ENCODE peak calls at places on chromosomes 13 and 19, in nine cellular contexts. U is amniotic stem cell, W is BJ, J is amygdala, M is hypothalamus, K is fibroblast of pulmonary artery, B is progenitor cell of endocrine pancreas, S is left ventricle myocardium inferior, V is kidney tubule cell. Q is an unnamed sample.

GRCh38 chr19:5337126-5337525 is 3.5 kb downstream of the PTPRS start:
- DNase-seq in U (no peak), W (no peak), J (no peak), M (no peak), K (no peak), B (no peak), S (no peak), V (no peak), Q (no peak)

GRCh38 chr13:26202365-26202972 is 19.6 kb downstream of the RNF6 start:
- DNase-seq in U (no peak), W (no peak), J (no peak), M (no peak), K (peak), B (no peak), S (no peak), V (no peak), Q (no peak)

GRCh38 chr13:25840261-25840660 is 211.6 kb downstream of the SHISA2 start:
- DNase-seq in U (no peak), W (no peak), J (no peak), M (no peak), K (no peak), B (no peak), S (no peak), V (peak), Q (no peak)

GRCh38 chr13:40402931-40403412 is 263.5 kb downstream of the FOXO1 start:
- DNase-seq in U (no peak), W (peak), J (no peak), M (no peak), K (peak), B (no peak), S (no peak), V (peak), Q (no peak)

GRCh38 chr13:51148952-51149573 is 38.0 kb upstream of the C13orf42 start:
- DNase-seq in U (peak), W (no peak), J (peak), M (no peak), K (peak), B (no peak), S (no peak), V (peak), Q (peak)

GRCh38 chr13:97212540-97213146 is 9.5 kb upstream of the MBNL2 start:
- DNase-seq in U (no peak), W (no peak), J (no peak), M (no peak), K (peak), B (no peak), S (no peak), V (peak), Q (no peak)

GRCh38 chr19:47631681-47632446 is 22.9 kb downstream of the BICRA start:
- DNase-seq in U (no peak), W (no peak), J (no peak), M (no peak), K (no peak), B (no peak), S (peak), V (no peak), Q (no peak)

GRCh38 chr13:45352031-45352430 is 11.0 kb upstream of the TPT1 start:
- DNase-seq in U (no peak), W (no peak), J (no peak), M (no peak), K (no peak), B (no peak), S (no peak), V (peak), Q (no peak)

GRCh38 chr19:35757231-35757748 is 461 bp upstream of the HSPB6 start:
- DNase-seq in U (peak), W (peak), J (peak), M (no peak), K (peak), B (no peak), S (peak), V (peak), Q (peak)

GRCh38 chr13:39536906-39537305 is 66.1 kb downstream of the LHFPL6 start:
- DNase-seq in U (no peak), W (no peak), J (no peak), M (no peak), K (no peak), B (no peak), S (no peak), V (no peak), Q (no peak)

GRCh38 chr19:8262431-8262830 is 45.7 kb downstream of the CD320 start:
- DNase-seq in U (no peak), W (no peak), J (no peak), M (no peak), K (no peak), B (no peak), S (no peak), V (no peak), Q (no peak)

GRCh38 chr19:38245826-38246498 is 10.2 kb downstream of the PPP1R14A start:
- DNase-seq in U (no peak), W (no peak), J (no peak), M (no peak), K (peak), B (no peak), S (peak), V (no peak), Q (no peak)

GRCh38 chr13:30792257-30793000 is 57.1 kb downstream of the ALOX5AP start:
- DNase-seq in U (peak), W (peak), J (peak), M (no peak), K (peak), B (no peak), S (peak), V (peak), Q (no peak)

GRCh38 chr19:46480409-46480808 is 9.0 kb upstream of the PNMA8A start:
- DNase-seq in U (no peak), W (no peak), J (no peak), M (no peak), K (peak), B (no peak), S (no peak), V (no peak), Q (no peak)

GRCh38 chr19:12224676-12225075 is 61.8 kb downstream of the ZNF136 start:
- DNase-seq in U (no peak), W (no peak), J (no peak), M (no peak), K (no peak), B (no peak), S (no peak), V (peak), Q (no peak)

GRCh38 chr13:114104626-114105350 is 27.6 kb downstream of the RASA3 start:
- DNase-seq in U (no peak), W (no peak), J (no peak), M (no peak), K (no peak), B (no peak), S (no peak), V (no peak), Q (no peak)

GRCh38 chr13:113943821-113944565 is 29.9 kb downstream of the C13orf46 start:
- DNase-seq in U (no peak), W (no peak), J (no peak), M (no peak), K (no peak), B (no peak), S (peak), V (no peak), Q (no peak)

GRCh38 chr13:40458283-40459031 is 208.0 kb downstream of the FOXO1 start:
- DNase-seq in U (no peak), W (no peak), J (no peak), M (no peak), K (no peak), B (no peak), S (no peak), V (no peak), Q (no peak)

GRCh38 chr19:7418575-7418974 is 69.8 kb downstream of the ARHGEF18 start:
- DNase-seq in U (no peak), W (no peak), J (no peak), M (no peak), K (no peak), B (no peak), S (no peak), V (no peak), Q (no peak)

GRCh38 chr19:52638601-52639000 is 446 bp upstream of the ZNF83 start:
- DNase-seq in U (no peak), W (no peak), J (no peak), M (no peak), K (no peak), B (no peak), S (peak), V (peak), Q (no peak)

GRCh38 chr13:42039457-42039945 is 8.9 kb upstream of the DGKH start:
- DNase-seq in U (no peak), W (no peak), J (no peak), M (no peak), K (no peak), B (no peak), S (no peak), V (no peak), Q (no peak)

GRCh38 chr13:105037064-105037463 is 1498.4 kb downstream of the EFNB2 start:
- DNase-seq in U (no peak), W (no peak), J (no peak), M (no peak), K (no peak), B (no peak), S (no peak), V (peak), Q (no peak)

GRCh38 chr13:52118595-52118994 is 10.3 kb downstream of the NEK5 start:
- DNase-seq in U (no peak), W (no peak), J (no peak), M (no peak), K (no peak), B (no peak), S (no peak), V (no peak), Q (no peak)

GRCh38 chr19:56155124-56155687 is 14.1 kb downstream of the ZNF444 start:
- DNase-seq in U (no peak), W (no peak), J (no peak), M (no peak), K (no peak), B (no peak), S (no peak), V (no peak), Q (no peak)

GRCh38 chr19:807627-808175 is 10.4 kb downstream of the PTBP1 start:
- DNase-seq in U (no peak), W (no peak), J (no peak), M (no peak), K (no peak), B (no peak), S (no peak), V (no peak), Q (no peak)

Q was measured in mesothelial cell of epicardium.